ENCODE peak calls at places on chromosomes 2 and 18, in nine cellular contexts. N is ovary; Z is GM23338; L is activated naive CD8-positive, alpha-beta T cell treated with anti-CD3 and anti-CD28 coated beads, Interleukin-2, amount 50 U/mL, for 24 hours; W is NCI-H1105 treated with DMSO at 0.1 percent for 48 hours; V is upper lobe of right lung; A is NCI-H345; H is KG1; R is amniotic stem cell. B is an unnamed sample.

GRCh38 chr2:201127570-201127969 is 11.6 kb downstream of the CFLAR start:
- DNase-seq in N (no peak), Z (no peak), L (peak), W (no peak), V (no peak), A (no peak), H (no peak), R (no peak), B (no peak)

GRCh38 chr18:36899289-36899688 is 70.4 kb downstream of the KIAA1328 start:
- DNase-seq in N (no peak), Z (peak), L (no peak), W (no peak), V (no peak), A (no peak), H (no peak), R (no peak), B (peak)

GRCh38 chr2:5020451-5020850 is 671.7 kb upstream of the SOX11 start:
- DNase-seq in N (no peak), Z (no peak), L (no peak), W (peak), V (no peak), A (no peak), H (no peak), R (no peak), B (no peak)

GRCh38 chr2:241814571-241815476 is 5.8 kb downstream of the NEU4 start:
- DNase-seq in N (no peak), Z (no peak), L (no peak), W (no peak), V (peak), A (no peak), H (no peak), R (no peak), B (peak)

GRCh38 chr2:181300600-181301291 is 156.4 kb upstream of the ITGA4 start:
- DNase-seq in N (no peak), Z (no peak), L (peak), W (no peak), V (no peak), A (no peak), H (peak), R (no peak), B (no peak)

GRCh38 chr2:176096986-176097819 is 2.4 kb upstream of the HOXD12 start:
- DNase-seq in N (peak), Z (peak), L (peak), W (no peak), V (peak), A (peak), H (peak), R (peak), B (peak)

GRCh38 chr2:72128059-72128842 is 19.4 kb downstream of the CYP26B1 start:
- DNase-seq in N (no peak), Z (no peak), L (no peak), W (no peak), V (no peak), A (no peak), H (no peak), R (no peak), B (no peak)

GRCh38 chr2:160402997-160403979 is 90.3 kb downstream of the RBMS1 start:
- DNase-seq in N (no peak), Z (no peak), L (no peak), W (no peak), V (no peak), A (no peak), H (no peak), R (no peak), B (no peak)

GRCh38 chr2:17327649-17328048 is 190.6 kb downstream of the RAD51AP2 start:
- DNase-seq in N (no peak), Z (no peak), L (no peak), W (no peak), V (no peak), A (no peak), H (no peak), R (no peak), B (no peak)

GRCh38 chr2:120842456-120843439 is 107.1 kb downstream of the GLI2 start:
- DNase-seq in N (no peak), Z (no peak), L (no peak), W (no peak), V (no peak), A (no peak), H (no peak), R (no peak), B (no peak)

GRCh38 chr2:29420999-29421856 is 306.0 kb downstream of the CLIP4 start:
- DNase-seq in N (no peak), Z (no peak), L (no peak), W (no peak), V (no peak), A (no peak), H (no peak), R (no peak), B (peak)